ENCODE peak calls at places on chromosomes 1 and 21, in six cellular contexts. J is HCT116, S is HepG2, V is SK-N-SH, T is H1, U is K562. A is an unnamed sample.

GRCh38 chr1:2019162-2019542 is at the start of gene GABRD:
- DNase-seq in U (no peak), J (no peak), S (no peak), V (peak), T (no peak), A (peak)

GRCh38 chr1:168739908-168740307 is 10.9 kb upstream of the DPT start:
- DNase-seq in J (no peak), S (peak), V (no peak), T (no peak), U (no peak), A (no peak)

GRCh38 chr21:26448751-26449150 is 124.3 kb downstream of the CYYR1 start:
- DNase-seq in U (no peak), T (no peak), V (no peak), J (no peak), S (no peak), A (no peak)

GRCh38 chr1:84698718-84699117 is 8.5 kb upstream of the SSX2IP start:
- DNase-seq in S (no peak), J (peak), V (no peak), T (no peak), U (peak), A (no peak)

GRCh38 chr21:34950980-34951379 is 98.1 kb downstream of the RUNX1 start:
- DNase-seq in U (peak), J (no peak), T (no peak), V (no peak), S (no peak), A (no peak)

GRCh38 chr1:154746620-154747299 is 123.3 kb downstream of the KCNN3 start:
- DNase-seq in U (no peak), V (no peak), T (no peak), J (no peak), S (no peak), A (no peak)

GRCh38 chr1:108016451-108016920 is 51.5 kb upstream of the VAV3 start:
- DNase-seq in T (no peak), V (peak), J (no peak), U (peak), S (no peak), A (no peak)

GRCh38 chr1:204081156-204081790 is 8.4 kb downstream of the SOX13 start:
- DNase-seq in U (no peak), S (no peak), J (no peak), V (no peak), T (no peak), A (no peak)

GRCh38 chr21:41712201-41712600 is 54.7 kb downstream of the RIPK4 start:
- DNase-seq in T (peak), J (no peak), S (no peak), V (no peak), U (no peak), A (no peak)

GRCh38 chr1:25664357-25664796 is 47.8 kb downstream of the MAN1C1 start:
- DNase-seq in V (no peak), S (no peak), J (no peak), U (no peak), T (no peak), A (no peak)

GRCh38 chr1:206802401-206802800 is 30.1 kb upstream of the IL10 start:
- DNase-seq in S (no peak), T (no peak), U (no peak), J (no peak), V (no peak), A (no peak)

GRCh38 chr1:231748744-231749143 is 122.2 kb downstream of the DISC1 start:
- DNase-seq in J (no peak), S (peak), U (no peak), T (no peak), V (no peak), A (peak)

GRCh38 chr21:36706951-36707762 is 8.2 kb downstream of the SIM2 start:
- DNase-seq in S (no peak), U (peak), V (peak), J (no peak), T (no peak), A (no peak)

GRCh38 chr1:65068202-65069011 is 79.6 kb upstream of the AK4 start:
- DNase-seq in U (peak), S (no peak), V (peak), T (no peak), J (no peak), A (peak)

GRCh38 chr1:44962729-44963128 is 23.7 kb downstream of the EIF2B3 start:
- DNase-seq in T (no peak), J (no peak), S (no peak), V (no peak), U (no peak), A (peak)

GRCh38 chr1:219412772-219413171 is 200.1 kb downstream of the ZC3H11B start:
- DNase-seq in J (no peak), U (no peak), T (no peak), V (no peak), S (no peak), A (no peak)

GRCh38 chr1:57101171-57101570 is 135.4 kb upstream of the C8B start:
- DNase-seq in S (no peak), J (no peak), T (no peak), U (no peak), V (no peak), A (no peak)

GRCh38 chr1:90823686-90824085 is 106.6 kb upstream of the BARHL2 start:
- DNase-seq in U (no peak), J (no peak), V (no peak), S (no peak), T (no peak), A (no peak)

GRCh38 chr1:179025975-179026812 is 500 bp downstream of the FAM20B start:
- DNase-seq in T (peak), S (peak), J (peak), U (peak), V (peak), A (peak)

GRCh38 chr1:33997127-33998047 is 133.5 kb downstream of the HMGB4 start:
- DNase-seq in S (no peak), T (no peak), V (no peak), J (no peak), U (no peak), A (no peak)

GRCh38 chr21:17679002-17679600 is 66.4 kb upstream of the BTG3 start:
- DNase-seq in U (peak), S (peak), T (no peak), J (peak), V (peak), A (peak)

GRCh38 chr1:40849801-40850592 is 12.2 kb downstream of the CITED4 start:
- DNase-seq in S (peak), V (peak), J (peak), T (no peak), U (peak), A (peak)

GRCh38 chr1:231983266-231984193 is 356.9 kb downstream of the DISC1 start:
- DNase-seq in J (no peak), T (no peak), U (no peak), S (no peak), V (peak), A (no peak)

GRCh38 chr1:155934933-155935590 is 849 bp upstream of the KHDC4 start:
- DNase-seq in J (no peak), V (peak), S (peak), U (peak), T (no peak), A (peak)

GRCh38 chr1:164466001-164466421 is 93.0 kb upstream of the PBX1 start:
- DNase-seq in V (no peak), T (no peak), S (no peak), J (no peak), U (no peak), A (no peak)

GRCh38 chr1:93591291-93591832 is 90.3 kb downstream of the BCAR3 start:
- DNase-seq in T (no peak), V (no peak), S (peak), J (no peak), U (no peak), A (no peak)

GRCh38 chr1:98147280-98147679 is 226.4 kb upstream of the DPYD start:
- DNase-seq in U (no peak), T (no peak), S (no peak), V (no peak), J (no peak), A (no peak)
- TF ChIP-seq JUND in U (no peak), T (no peak), S (no peak), V (no peak), J (no peak), A (no peak)

DNA sequence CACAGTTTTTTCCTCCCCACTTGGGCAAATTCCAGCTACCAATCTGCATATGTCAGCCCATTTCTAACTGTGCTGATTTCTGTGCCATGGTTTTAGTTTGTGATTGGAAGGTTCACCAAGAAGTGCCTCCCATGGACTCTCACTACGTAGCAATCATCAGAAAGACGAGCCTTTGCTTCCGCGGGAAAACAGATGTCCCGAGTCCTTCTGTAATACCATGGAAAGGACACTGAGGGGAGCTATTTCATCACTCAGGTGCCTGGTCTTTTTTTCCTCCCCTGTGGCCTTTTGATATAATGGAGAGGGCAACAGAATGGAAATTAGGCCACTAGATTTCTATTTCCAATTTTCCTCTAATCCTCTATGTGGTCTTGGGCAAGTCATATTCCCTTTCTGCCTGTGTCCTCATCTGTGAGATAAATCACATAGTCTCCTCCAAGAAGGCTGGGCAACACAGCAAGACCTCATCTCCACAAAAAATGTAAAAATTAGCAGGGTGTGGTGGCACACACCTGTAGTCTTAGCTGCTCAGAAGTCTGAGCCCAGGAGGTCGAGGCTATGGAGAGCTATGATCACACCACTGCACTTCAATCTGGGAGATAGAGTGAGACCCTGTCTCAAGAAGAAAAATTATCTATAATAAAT is 24.8 kb downstream of the LEMD1 start:
- DNase-seq in U (peak), T (no peak), J (peak), S (peak), V (peak), A (peak)
- TF ChIP-seq JUND in U (peak), T (peak), J (no peak), S (no peak), V (no peak), A (no peak)

GRCh38 chr1:64050601-64051000 is 152.8 kb upstream of the UBE2U start:
- DNase-seq in T (no peak), S (no peak), J (no peak), V (no peak), U (no peak), A (no peak)
- TF ChIP-seq JUND in T (no peak), S (no peak), J (no peak), V (no peak), U (no peak), A (no peak)

DNA sequence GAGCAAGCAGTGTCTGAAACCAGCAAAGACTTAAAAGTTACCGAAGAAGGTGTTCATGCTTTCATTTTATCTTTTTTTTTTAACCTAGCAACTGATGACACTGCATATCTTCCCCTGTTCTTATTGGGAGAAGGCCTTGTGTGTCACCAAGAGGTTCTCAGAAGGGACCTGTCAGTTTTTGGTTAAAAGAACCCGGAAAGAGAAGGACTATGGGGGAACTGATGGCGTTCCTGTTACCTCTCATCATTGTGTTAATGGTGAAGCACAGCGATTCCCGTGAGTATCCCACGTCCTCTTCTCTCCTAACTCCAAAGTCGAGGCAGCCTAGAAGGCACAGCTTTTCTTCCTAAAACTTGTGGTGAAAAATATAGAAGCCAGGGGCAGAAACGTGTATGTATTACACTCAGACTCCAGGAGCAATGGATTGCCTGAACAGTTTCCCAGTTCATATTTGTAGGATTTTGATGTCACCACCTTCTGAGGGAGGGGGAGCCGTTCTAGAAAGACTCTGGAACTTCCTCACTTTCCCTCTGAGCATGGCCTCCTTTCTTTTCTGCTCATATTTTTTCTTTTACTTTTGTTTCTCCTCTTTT is at the start of gene MR1:
- DNase-seq in S (peak), U (peak), J (peak), V (peak), T (no peak), A (peak)
- TF ChIP-seq JUND in S (no peak), U (no peak), J (no peak), V (no peak), T (no peak), A (no peak)

DNA sequence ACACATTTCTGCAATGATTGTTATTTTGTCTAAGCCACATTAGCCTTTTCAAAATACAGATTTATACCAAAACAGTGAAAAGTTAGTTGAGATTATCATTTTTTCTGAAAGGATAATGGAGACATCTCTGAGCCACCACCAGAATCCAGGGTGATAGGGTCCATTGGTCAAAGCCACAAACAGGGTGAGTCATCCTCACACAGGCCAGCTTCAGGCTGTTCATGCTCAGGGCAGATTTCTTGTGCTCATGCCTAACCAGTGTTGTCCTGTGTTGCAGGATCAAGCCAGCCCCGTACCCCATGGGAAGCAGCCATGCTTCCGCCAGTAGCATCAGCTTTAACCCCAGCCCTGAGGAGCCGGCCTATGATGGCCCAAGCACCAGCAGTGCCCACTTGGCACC is 13.4 kb downstream of the ELOA start:
- DNase-seq in V (no peak), S (no peak), U (no peak), T (no peak), J (no peak), A (no peak)
- TF ChIP-seq JUND in V (no peak), S (no peak), U (peak), T (no peak), J (no peak), A (no peak)

GRCh38 chr1:116737855-116738318 is 16.3 kb upstream of the CD2 start:
- DNase-seq in T (no peak), S (no peak), U (no peak), V (no peak), J (no peak), A (no peak)
- TF ChIP-seq JUND in T (no peak), S (no peak), U (no peak), V (no peak), J (no peak), A (no peak)

GRCh38 chr1:38361566-38361965 is 315.0 kb upstream of the POU3F1 start:
- DNase-seq in J (no peak), V (no peak), T (no peak), S (no peak), U (no peak), A (no peak)

DNA sequence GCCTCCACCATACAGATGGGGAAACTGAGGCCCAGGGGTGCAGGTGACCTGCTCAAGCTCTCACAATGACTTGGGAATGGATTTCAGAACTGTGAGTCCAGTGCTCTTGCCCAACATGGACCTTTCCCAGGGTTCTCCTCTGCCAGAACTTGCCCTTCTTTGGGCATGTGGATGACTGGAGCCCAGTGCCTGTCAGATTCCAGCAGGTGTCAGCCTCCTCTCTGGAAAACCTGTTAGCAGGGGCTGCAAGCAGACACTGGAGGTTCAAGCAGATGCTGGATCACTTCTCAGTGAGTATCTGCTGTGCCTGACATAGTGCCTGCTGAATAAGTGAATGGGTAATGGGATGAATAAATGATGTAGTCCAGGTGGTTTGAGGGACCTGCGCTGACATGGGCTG is 314.2 kb upstream of the POU3F1 start:
- DNase-seq in T (no peak), S (no peak), J (no peak), U (peak), V (no peak), A (no peak)
- TF ChIP-seq JUND in T (no peak), S (no peak), J (no peak), U (no peak), V (no peak), A (no peak)

DNA sequence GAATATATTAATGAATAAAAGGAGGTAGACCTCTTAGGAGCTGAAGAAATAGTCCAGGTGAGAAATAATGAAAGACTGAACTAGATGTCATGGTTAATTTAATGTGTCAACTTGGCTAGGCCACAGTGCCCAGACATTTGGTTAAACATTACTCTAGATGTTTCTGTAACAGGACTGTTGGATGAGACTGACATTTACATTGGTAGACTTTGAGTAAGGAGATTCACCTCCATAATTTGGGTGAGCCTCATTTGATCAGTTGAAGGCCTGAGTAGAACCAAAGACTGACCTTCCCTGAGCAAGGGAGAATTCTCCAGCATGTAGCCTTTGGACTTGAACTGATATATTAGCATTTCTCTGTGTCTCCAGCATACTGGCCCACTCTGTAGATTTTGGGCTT is 49.2 kb upstream of the TACSTD2 start:
- DNase-seq in T (no peak), V (no peak), J (no peak), U (no peak), S (no peak), A (no peak)
- TF ChIP-seq JUND in T (no peak), V (no peak), J (no peak), U (no peak), S (no peak), A (no peak)

GRCh38 chr1:208110296-208110695 is 133.9 kb downstream of the PLXNA2 start:
- DNase-seq in T (no peak), V (no peak), S (no peak), J (no peak), U (no peak), A (no peak)
- TF ChIP-seq JUND in T (no peak), V (no peak), S (no peak), J (no peak), U (no peak), A (no peak)